ENCODE peak calls at places on chromosomes 5 and 9, in five cellular contexts. One of them, this sample, is unnamed.

GRCh38 chr9:78031271-78031825 is at the start of gene GNAQ:
- DNase-seq in HepG2: no peak
- DNase-seq in IMR-90: peak
- DNase-seq in K562: peak
- DNase-seq in GM12878: no peak
- DNase-seq in this sample: peak

GRCh38 chr5:16834029-16834428 is 102.1 kb downstream of the MYO10 start:
- DNase-seq in K562: no peak
- DNase-seq in IMR-90: no peak
- DNase-seq in GM12878: no peak
- DNase-seq in HepG2: no peak
- DNase-seq in this sample: no peak

GRCh38 chr9:82191082-82191481 is 202.5 kb downstream of the SPATA31D1 start:
- DNase-seq in HepG2: no peak
- DNase-seq in IMR-90: no peak
- DNase-seq in GM12878: no peak
- DNase-seq in K562: no peak
- DNase-seq in this sample: no peak

GRCh38 chr5:116361171-116361967 is 213.3 kb downstream of the SEMA6A start:
- DNase-seq in GM12878: no peak
- DNase-seq in K562: no peak
- DNase-seq in IMR-90: no peak
- DNase-seq in HepG2: no peak
- DNase-seq in this sample: peak

GRCh38 chr9:17315341-17315740 is 180.5 kb downstream of the CNTLN start:
- DNase-seq in K562: no peak
- DNase-seq in HepG2: no peak
- DNase-seq in IMR-90: no peak
- DNase-seq in GM12878: no peak
- DNase-seq in this sample: no peak

GRCh38 chr5:98769006-98769255 is 4.5 kb upstream of the RGMB start:
- DNase-seq in K562: no peak
- DNase-seq in HepG2: no peak
- DNase-seq in IMR-90: no peak
- DNase-seq in GM12878: no peak
- DNase-seq in this sample: peak

GRCh38 chr5:107557051-107557658 is 113.6 kb downstream of the EFNA5 start:
- DNase-seq in GM12878: no peak
- DNase-seq in K562: no peak
- DNase-seq in IMR-90: no peak
- DNase-seq in HepG2: no peak
- DNase-seq in this sample: no peak

GRCh38 chr5:35003018-35003957 is 44.5 kb downstream of the AGXT2 start:
- DNase-seq in K562: peak
- DNase-seq in IMR-90: peak
- DNase-seq in GM12878: peak
- DNase-seq in HepG2: peak
- DNase-seq in this sample: peak

GRCh38 chr5:151223447-151224264 is at the start of gene CCDC69:
- DNase-seq in HepG2: peak
- DNase-seq in IMR-90: peak
- DNase-seq in GM12878: no peak
- DNase-seq in K562: peak
- DNase-seq in this sample: peak

GRCh38 chr5:72234265-72234700 is 85.8 kb downstream of the MRPS27 start:
- DNase-seq in GM12878: peak
- DNase-seq in HepG2: no peak
- DNase-seq in K562: peak
- DNase-seq in IMR-90: peak
- DNase-seq in this sample: no peak

GRCh38 chr9:101307524-101308213 is 77.1 kb downstream of the BAAT start:
- DNase-seq in GM12878: no peak
- DNase-seq in K562: no peak
- DNase-seq in HepG2: no peak
- DNase-seq in IMR-90: no peak
- DNase-seq in this sample: no peak

DNA sequence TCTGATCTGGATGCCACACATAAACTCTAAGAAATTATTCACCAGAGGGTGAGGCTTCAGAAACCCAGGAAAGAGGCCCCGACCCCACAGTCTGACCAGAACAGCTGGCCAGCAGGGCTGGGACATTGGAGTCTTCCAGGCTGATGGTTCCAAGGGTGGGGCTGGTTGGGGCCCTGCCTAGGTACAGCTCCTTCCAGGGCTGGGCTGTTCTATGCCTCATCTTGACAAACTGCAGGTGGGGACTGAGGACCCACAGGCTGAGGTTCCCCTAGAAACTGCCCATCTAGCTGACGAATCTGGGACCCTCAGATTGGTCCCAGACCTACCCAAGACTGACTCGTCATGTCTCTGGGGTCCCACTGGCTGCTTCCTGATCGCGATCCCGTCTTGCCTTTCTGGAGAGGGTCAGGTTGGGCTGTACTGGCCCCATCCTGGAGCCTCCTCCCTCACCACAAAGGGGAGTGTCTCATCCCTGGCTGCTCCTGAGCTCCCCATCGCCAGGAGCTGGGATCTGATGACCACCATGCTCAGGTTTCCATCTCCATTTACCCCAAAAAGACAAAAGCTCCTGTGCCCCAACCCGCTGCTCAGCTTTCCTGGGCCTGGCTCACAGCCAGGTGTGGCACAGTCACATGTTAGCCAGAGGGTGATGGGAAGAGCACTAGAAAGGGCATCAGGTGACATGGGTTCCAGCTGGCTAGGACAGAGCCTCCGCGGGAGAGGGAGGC is 47.2 kb upstream of the CDKN2AIPNL start:
- DNase-seq in GM12878: no peak
- DNase-seq in K562: no peak
- DNase-seq in IMR-90: no peak
- DNase-seq in HepG2: no peak
- DNase-seq in this sample: no peak
- TF ChIP-seq MXI1 in GM12878: no peak
- TF ChIP-seq MXI1 in K562: no peak
- TF ChIP-seq MXI1 in IMR-90: no peak
- TF ChIP-seq MXI1 in HepG2: no peak
- TF ChIP-seq MXI1 in this sample: no peak

DNA sequence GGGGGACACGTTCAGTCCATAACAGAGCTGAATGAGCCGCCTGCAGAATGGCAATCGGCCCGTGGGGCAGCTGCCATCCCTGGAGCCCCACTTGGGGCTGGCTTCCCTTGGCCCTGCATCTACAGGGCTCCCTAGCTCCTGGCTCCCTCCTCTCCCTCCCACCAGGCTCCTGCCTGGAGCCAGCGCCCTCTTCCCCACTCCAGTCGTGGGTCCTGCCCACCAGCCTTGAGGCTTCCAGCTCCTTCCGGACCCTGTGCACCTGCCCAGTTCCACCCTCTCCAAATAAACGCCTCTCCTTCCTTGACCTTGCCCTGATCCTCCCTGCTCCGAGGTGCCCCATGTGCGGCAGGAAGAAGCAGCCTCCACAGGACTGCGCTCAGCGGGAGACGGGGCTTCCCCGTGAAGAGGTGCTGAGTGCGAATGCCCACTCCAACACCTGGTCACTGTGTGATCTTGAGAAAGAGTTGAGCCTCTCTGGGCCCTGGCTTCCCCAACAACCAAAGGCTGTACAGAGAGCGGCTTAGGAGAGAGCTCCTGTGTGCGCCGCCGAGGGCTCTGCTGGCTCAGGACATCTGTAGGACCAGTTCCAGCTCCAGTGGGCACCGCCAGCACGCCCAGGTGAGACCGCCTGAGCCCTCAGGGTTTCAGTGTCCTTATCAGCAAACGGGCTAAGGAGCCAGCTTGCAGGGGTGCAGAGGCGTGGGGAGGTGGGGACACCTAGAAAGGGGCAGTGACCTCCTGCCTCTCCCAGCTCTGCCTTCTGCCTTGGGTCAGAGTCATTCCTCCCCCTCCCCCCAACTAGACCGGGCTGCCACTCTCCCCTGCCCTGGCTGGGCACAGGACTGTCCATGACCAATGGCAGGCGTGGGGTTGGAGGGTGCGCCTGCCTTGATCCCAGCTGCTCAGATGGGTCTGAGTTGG is 12.1 kb downstream of the C9orf50 start:
- DNase-seq in HepG2: no peak
- DNase-seq in IMR-90: no peak
- DNase-seq in GM12878: no peak
- DNase-seq in K562: no peak
- DNase-seq in this sample: no peak
- TF ChIP-seq MXI1 in HepG2: no peak
- TF ChIP-seq MXI1 in IMR-90: no peak
- TF ChIP-seq MXI1 in GM12878: no peak
- TF ChIP-seq MXI1 in K562: no peak
- TF ChIP-seq MXI1 in this sample: no peak

DNA sequence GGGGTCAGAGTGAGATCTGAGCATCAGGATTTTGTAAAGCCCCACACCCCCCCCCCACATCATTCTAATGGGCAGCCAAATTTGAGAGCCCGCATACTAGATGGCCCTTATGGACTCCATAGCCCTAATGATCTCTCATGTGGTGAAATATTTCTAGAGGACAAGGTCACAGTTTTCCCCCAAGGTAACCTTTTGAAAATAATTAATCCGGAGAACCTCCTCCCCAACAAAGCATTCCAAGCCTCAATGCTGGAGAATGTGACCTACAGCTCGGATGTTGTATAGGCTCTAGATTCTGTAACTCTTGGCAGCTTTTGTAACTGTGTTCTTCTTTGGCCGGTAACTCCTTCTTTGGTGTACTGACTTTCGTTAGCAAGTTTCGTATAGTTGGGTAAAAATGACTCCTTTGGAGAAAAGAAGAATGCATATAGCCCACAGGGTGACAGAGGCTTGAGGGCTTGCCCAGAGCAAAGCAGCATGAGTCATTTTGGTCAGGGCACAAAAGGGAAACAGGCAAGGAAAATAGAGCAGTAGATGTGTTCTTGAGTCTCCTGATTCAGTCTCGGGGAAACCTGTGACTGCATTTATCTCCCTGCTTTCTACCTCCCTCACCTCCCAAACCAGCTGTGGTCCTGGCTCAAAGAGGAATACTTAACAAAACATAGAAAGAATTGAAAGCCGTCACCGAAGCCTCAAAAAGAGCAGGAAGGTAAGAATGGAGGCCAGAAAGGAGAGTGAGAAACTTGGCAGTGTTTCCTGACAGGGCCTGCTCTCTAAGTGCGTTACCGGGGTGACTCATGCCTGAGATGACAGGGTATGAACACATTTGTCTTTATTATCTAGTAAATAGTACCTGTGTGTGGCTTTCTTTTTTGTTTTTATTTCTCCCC is 6.5 kb upstream of the XPA start:
- DNase-seq in HepG2: peak
- DNase-seq in K562: no peak
- DNase-seq in GM12878: peak
- DNase-seq in IMR-90: peak
- DNase-seq in this sample: peak
- TF ChIP-seq MXI1 in HepG2: no peak
- TF ChIP-seq MXI1 in K562: no peak
- TF ChIP-seq MXI1 in GM12878: no peak
- TF ChIP-seq MXI1 in IMR-90: no peak
- TF ChIP-seq MXI1 in this sample: peak

GRCh38 chr9:111915425-111915758 is 18.8 kb downstream of the UGCG start:
- DNase-seq in K562: no peak
- DNase-seq in IMR-90: no peak
- DNase-seq in GM12878: no peak
- DNase-seq in HepG2: no peak
- DNase-seq in this sample: no peak

GRCh38 chr9:111913159-111913558 is 16.5 kb downstream of the UGCG start:
- DNase-seq in IMR-90: no peak
- DNase-seq in GM12878: no peak
- DNase-seq in K562: no peak
- DNase-seq in HepG2: no peak
- DNase-seq in this sample: no peak

GRCh38 chr9:111916234-111916645 is 19.6 kb downstream of the UGCG start:
- DNase-seq in HepG2: no peak
- DNase-seq in GM12878: no peak
- DNase-seq in IMR-90: no peak
- DNase-seq in K562: no peak
- DNase-seq in this sample: no peak

GRCh38 chr9:111917201-111917600 is 20.6 kb downstream of the UGCG start:
- DNase-seq in GM12878: no peak
- DNase-seq in K562: no peak
- DNase-seq in IMR-90: no peak
- DNase-seq in HepG2: peak
- DNase-seq in this sample: no peak

GRCh38 chr9:111914749-111915424 is 18.3 kb downstream of the UGCG start:
- DNase-seq in HepG2: no peak
- DNase-seq in IMR-90: no peak
- DNase-seq in K562: no peak
- DNase-seq in GM12878: no peak
- DNase-seq in this sample: peak
- TF ChIP-seq MXI1 in HepG2: no peak
- TF ChIP-seq MXI1 in IMR-90: no peak
- TF ChIP-seq MXI1 in K562: no peak
- TF ChIP-seq MXI1 in GM12878: no peak
- TF ChIP-seq MXI1 in this sample: no peak

GRCh38 chr5:119746984-119747383 is 117.6 kb downstream of the FAM170A start:
- DNase-seq in IMR-90: no peak
- DNase-seq in K562: no peak
- DNase-seq in HepG2: no peak
- DNase-seq in GM12878: no peak
- DNase-seq in this sample: no peak

GRCh38 chr5:119745976-119746375 is 116.6 kb downstream of the FAM170A start:
- DNase-seq in GM12878: no peak
- DNase-seq in HepG2: no peak
- DNase-seq in K562: no peak
- DNase-seq in IMR-90: no peak
- DNase-seq in this sample: no peak

GRCh38 chr5:119742311-119742710 is 113.0 kb downstream of the FAM170A start:
- DNase-seq in HepG2: no peak
- DNase-seq in GM12878: no peak
- DNase-seq in IMR-90: no peak
- DNase-seq in K562: no peak
- DNase-seq in this sample: no peak

GRCh38 chr5:119743927-119744326 is 114.6 kb downstream of the FAM170A start:
- DNase-seq in K562: peak
- DNase-seq in IMR-90: peak
- DNase-seq in HepG2: peak
- DNase-seq in GM12878: peak
- DNase-seq in this sample: peak
- TF ChIP-seq MXI1 in K562: no peak
- TF ChIP-seq MXI1 in IMR-90: no peak
- TF ChIP-seq MXI1 in HepG2: no peak
- TF ChIP-seq MXI1 in GM12878: no peak
- TF ChIP-seq MXI1 in this sample: no peak

This sample was measured in SK-N-SH.